ENCODE peak calls at places on chromosomes 4 and X, in five cellular contexts. One of them, this sample, is unnamed.

GRCh38 chr4:54066718-54067129 is 2.3 kb upstream of the CHIC2 start:
- DNase-seq in lower lobe of right lung: no peak
- DNase-seq in HCT116: no peak
- DNase-seq in tibial nerve: no peak
- DNase-seq in HL-60: no peak
- DNase-seq in this sample: no peak

GRCh38 chr4:99679204-99679603 is 21.6 kb upstream of the C4orf54 start:
- DNase-seq in lower lobe of right lung: no peak
- DNase-seq in HCT116: no peak
- DNase-seq in tibial nerve: no peak
- DNase-seq in HL-60: no peak
- DNase-seq in this sample: no peak

GRCh38 chr4:83114576-83114975 is at the start of gene PLAC8:
- DNase-seq in lower lobe of right lung: no peak
- DNase-seq in HCT116: no peak
- DNase-seq in tibial nerve: no peak
- DNase-seq in HL-60: no peak
- DNase-seq in this sample: no peak

GRCh38 chr4:159150838-159151390 is 48.0 kb downstream of the RAPGEF2 start:
- DNase-seq in lower lobe of right lung: no peak
- DNase-seq in HCT116: no peak
- DNase-seq in tibial nerve: no peak
- DNase-seq in HL-60: no peak
- DNase-seq in this sample: no peak

GRCh38 chr4:81214518-81215218 is 354 bp downstream of the PRKG2 start:
- DNase-seq in lower lobe of right lung: peak
- DNase-seq in HCT116: no peak
- DNase-seq in tibial nerve: no peak
- DNase-seq in HL-60: no peak
- DNase-seq in this sample: no peak

GRCh38 chr4:61192392-61192791 is 7.7 kb upstream of the ADGRL3 start:
- DNase-seq in lower lobe of right lung: no peak
- DNase-seq in HCT116: no peak
- DNase-seq in tibial nerve: no peak
- DNase-seq in HL-60: no peak
- DNase-seq in this sample: no peak

GRCh38 chr4:125316781-125317525 is 2.2 kb downstream of the FAT4 start:
- DNase-seq in lower lobe of right lung: peak
- DNase-seq in HCT116: no peak
- DNase-seq in tibial nerve: peak
- DNase-seq in HL-60: no peak
- DNase-seq in this sample: no peak

GRCh38 chrX:80181079-80181478 is 166.5 kb downstream of the TBX22 start:
- DNase-seq in lower lobe of right lung: no peak
- DNase-seq in HCT116: no peak
- DNase-seq in tibial nerve: no peak
- DNase-seq in HL-60: no peak
- DNase-seq in this sample: no peak

GRCh38 chr4:140136509-140136908 is 17.5 kb downstream of the MAML3 start:
- DNase-seq in lower lobe of right lung: no peak
- DNase-seq in HCT116: no peak
- DNase-seq in tibial nerve: no peak
- DNase-seq in HL-60: no peak
- DNase-seq in this sample: no peak

GRCh38 chrX:111955916-111956315 is 79.9 kb downstream of the TRPC5OS start:
- DNase-seq in lower lobe of right lung: no peak
- DNase-seq in HCT116: no peak
- DNase-seq in tibial nerve: no peak
- DNase-seq in HL-60: no peak
- DNase-seq in this sample: no peak

GRCh38 chr4:4377683-4378082 is 9.2 kb upstream of the NSG1 start:
- DNase-seq in lower lobe of right lung: no peak
- DNase-seq in HCT116: no peak
- DNase-seq in tibial nerve: no peak
- DNase-seq in HL-60: no peak
- DNase-seq in this sample: no peak

GRCh38 chr4:137806420-137806819 is 274.1 kb upstream of the PCDH18 start:
- DNase-seq in lower lobe of right lung: no peak
- DNase-seq in HCT116: no peak
- DNase-seq in tibial nerve: no peak
- DNase-seq in HL-60: no peak
- DNase-seq in this sample: no peak

GRCh38 chrX:133214316-133214715 is 3.8 kb downstream of the TFDP3 start:
- DNase-seq in lower lobe of right lung: no peak
- DNase-seq in HCT116: no peak
- DNase-seq in tibial nerve: no peak
- DNase-seq in HL-60: no peak
- DNase-seq in this sample: no peak

GRCh38 chrX:17668929-17669328 is 68.4 kb upstream of the SCML1 start:
- DNase-seq in lower lobe of right lung: no peak
- DNase-seq in HCT116: no peak
- DNase-seq in tibial nerve: no peak
- DNase-seq in HL-60: no peak
- DNase-seq in this sample: no peak

GRCh38 chr4:13891544-13891939 is 264.0 kb upstream of the BOD1L1 start:
- DNase-seq in lower lobe of right lung: no peak
- DNase-seq in HCT116: no peak
- DNase-seq in tibial nerve: no peak
- DNase-seq in HL-60: no peak
- DNase-seq in this sample: no peak

GRCh38 chr4:143313527-143313926 is 23.1 kb upstream of the GAB1 start:
- DNase-seq in lower lobe of right lung: no peak
- DNase-seq in HCT116: no peak
- DNase-seq in tibial nerve: no peak
- DNase-seq in HL-60: no peak
- DNase-seq in this sample: no peak

GRCh38 chrX:8867454-8867853 is 66.3 kb upstream of the FAM9A start:
- DNase-seq in lower lobe of right lung: no peak
- DNase-seq in HCT116: no peak
- DNase-seq in tibial nerve: no peak
- DNase-seq in HL-60: no peak
- DNase-seq in this sample: no peak

GRCh38 chr4:148120216-148120615 is 322.0 kb downstream of the NR3C2 start:
- DNase-seq in lower lobe of right lung: no peak
- DNase-seq in HCT116: no peak
- DNase-seq in tibial nerve: no peak
- DNase-seq in HL-60: no peak
- DNase-seq in this sample: no peak

GRCh38 chr4:101475246-101475645 is 127.9 kb upstream of the PPP3CA start:
- DNase-seq in lower lobe of right lung: no peak
- DNase-seq in HCT116: no peak
- DNase-seq in tibial nerve: no peak
- DNase-seq in HL-60: no peak
- DNase-seq in this sample: no peak

GRCh38 chr4:148056879-148057278 is 325.0 kb downstream of the ARHGAP10 start:
- DNase-seq in lower lobe of right lung: peak
- DNase-seq in HCT116: peak
- DNase-seq in tibial nerve: peak
- DNase-seq in HL-60: peak
- DNase-seq in this sample: peak

GRCh38 chr4:8215001-8215427 is 15.9 kb downstream of the SH3TC1 start:
- DNase-seq in lower lobe of right lung: no peak
- DNase-seq in HCT116: no peak
- DNase-seq in tibial nerve: no peak
- DNase-seq in HL-60: no peak
- DNase-seq in this sample: no peak

GRCh38 chr4:7061815-7062214 is 6.0 kb downstream of the GRPEL1 start:
- DNase-seq in lower lobe of right lung: no peak
- DNase-seq in HCT116: no peak
- DNase-seq in tibial nerve: no peak
- DNase-seq in HL-60: no peak
- DNase-seq in this sample: no peak

GRCh38 chr4:102477657-102478056 is 23.5 kb upstream of the NFKB1 start:
- DNase-seq in lower lobe of right lung: no peak
- DNase-seq in HCT116: no peak
- DNase-seq in tibial nerve: no peak
- DNase-seq in HL-60: no peak
- DNase-seq in this sample: no peak

GRCh38 chrX:107723501-107723900 is 52.1 kb downstream of the TSC22D3 start:
- DNase-seq in lower lobe of right lung: no peak
- DNase-seq in HCT116: no peak
- DNase-seq in tibial nerve: no peak
- DNase-seq in HL-60: no peak
- DNase-seq in this sample: no peak

GRCh38 chr4:97104006-97104405 is 1039.3 kb downstream of the STPG2 start:
- DNase-seq in lower lobe of right lung: no peak
- DNase-seq in HCT116: no peak
- DNase-seq in tibial nerve: no peak
- DNase-seq in HL-60: no peak
- DNase-seq in this sample: no peak

GRCh38 chr4:38368612-38369011 is 295.4 kb upstream of the KLF3 start:
- DNase-seq in lower lobe of right lung: no peak
- DNase-seq in HCT116: no peak
- DNase-seq in tibial nerve: no peak
- DNase-seq in HL-60: no peak
- DNase-seq in this sample: no peak

GRCh38 chr4:171651071-171651470 is 162.1 kb upstream of the GALNTL6 start:
- DNase-seq in lower lobe of right lung: no peak
- DNase-seq in HCT116: no peak
- DNase-seq in tibial nerve: no peak
- DNase-seq in HL-60: no peak
- DNase-seq in this sample: no peak

GRCh38 chr4:127618427-127618826 is 14.3 kb upstream of the INTU start:
- DNase-seq in lower lobe of right lung: no peak
- DNase-seq in HCT116: no peak
- DNase-seq in tibial nerve: no peak
- DNase-seq in HL-60: no peak
- DNase-seq in this sample: no peak

GRCh38 chr4:127622923-127623754 is 9.6 kb upstream of the INTU start:
- DNase-seq in lower lobe of right lung: peak
- DNase-seq in HCT116: no peak
- DNase-seq in tibial nerve: no peak
- DNase-seq in HL-60: no peak
- DNase-seq in this sample: no peak

GRCh38 chr4:127624176-127624575 is 8.6 kb upstream of the INTU start:
- DNase-seq in lower lobe of right lung: no peak
- DNase-seq in HCT116: no peak
- DNase-seq in tibial nerve: no peak
- DNase-seq in HL-60: no peak
- DNase-seq in this sample: no peak

GRCh38 chr4:127623755-127624087 is 9.0 kb upstream of the INTU start:
- DNase-seq in lower lobe of right lung: no peak
- DNase-seq in HCT116: no peak
- DNase-seq in tibial nerve: no peak
- DNase-seq in HL-60: no peak
- DNase-seq in this sample: no peak

DNA sequence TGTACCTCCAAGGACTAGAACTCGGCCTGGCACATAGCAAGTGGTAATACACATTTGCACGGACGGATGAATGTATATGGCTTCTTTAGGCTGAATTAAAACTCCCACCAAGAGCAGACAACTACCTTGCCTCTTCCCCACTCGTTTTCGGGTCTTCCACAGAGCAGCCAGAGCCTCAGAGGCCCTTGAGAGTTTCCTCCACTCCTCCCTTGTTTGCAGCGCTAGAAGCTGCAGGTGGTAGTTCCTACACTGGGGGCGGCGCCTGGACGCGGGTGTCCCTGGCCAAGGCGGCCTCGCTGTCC is 10.2 kb upstream of the INTU start:
- DNase-seq in lower lobe of right lung: no peak
- DNase-seq in HCT116: no peak
- DNase-seq in tibial nerve: no peak
- DNase-seq in HL-60: no peak
- DNase-seq in this sample: no peak
- H3K4me3 ChIP-seq in lower lobe of right lung: peak
- H3K4me3 ChIP-seq in HCT116: no peak
- H3K4me3 ChIP-seq in tibial nerve: peak
- H3K4me3 ChIP-seq in HL-60: peak
- H3K4me3 ChIP-seq in this sample: peak

DNA sequence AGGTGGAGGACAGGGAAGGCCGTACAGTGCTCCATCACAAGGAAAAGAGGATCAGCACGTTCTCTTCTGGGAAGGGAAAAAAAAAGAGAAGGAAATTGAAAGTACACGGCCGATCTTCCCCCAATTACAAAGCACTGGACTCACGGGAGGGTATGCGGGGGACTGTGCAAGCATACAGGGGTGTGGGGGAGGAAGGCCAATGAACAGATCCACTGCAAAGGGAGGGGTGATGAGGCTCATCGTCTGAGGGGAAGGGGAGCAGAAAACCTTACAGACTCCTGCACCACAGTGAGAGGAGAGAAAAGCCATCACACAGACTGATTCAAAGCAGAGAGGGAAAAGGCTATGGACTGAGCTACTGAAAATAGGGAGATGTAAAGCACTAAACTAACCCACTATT is 1.1 kb downstream of the ELK1 start:
- DNase-seq in lower lobe of right lung: no peak
- DNase-seq in HCT116: no peak
- DNase-seq in tibial nerve: no peak
- DNase-seq in HL-60: no peak
- DNase-seq in this sample: no peak
- H3K4me3 ChIP-seq in lower lobe of right lung: peak
- H3K4me3 ChIP-seq in HCT116: peak
- H3K4me3 ChIP-seq in tibial nerve: peak
- H3K4me3 ChIP-seq in HL-60: no peak
- H3K4me3 ChIP-seq in this sample: peak

GRCh38 chrX:136205882-136206281 is 45.3 kb downstream of the MAP7D3 start:
- DNase-seq in lower lobe of right lung: no peak
- DNase-seq in HCT116: no peak
- DNase-seq in tibial nerve: no peak
- DNase-seq in HL-60: no peak
- DNase-seq in this sample: no peak
- H3K4me3 ChIP-seq in lower lobe of right lung: no peak
- H3K4me3 ChIP-seq in HCT116: no peak
- H3K4me3 ChIP-seq in tibial nerve: peak
- H3K4me3 ChIP-seq in HL-60: no peak
- H3K4me3 ChIP-seq in this sample: no peak

GRCh38 chr4:107153228-107153627 is 117.1 kb upstream of the DKK2 start:
- DNase-seq in lower lobe of right lung: peak
- DNase-seq in HCT116: no peak
- DNase-seq in tibial nerve: no peak
- DNase-seq in HL-60: no peak
- DNase-seq in this sample: no peak

GRCh38 chr4:107156443-107156842 is 120.3 kb upstream of the DKK2 start:
- DNase-seq in lower lobe of right lung: no peak
- DNase-seq in HCT116: no peak
- DNase-seq in tibial nerve: no peak
- DNase-seq in HL-60: no peak
- DNase-seq in this sample: no peak

GRCh38 chr4:107153956-107154355 is 117.8 kb upstream of the DKK2 start:
- DNase-seq in lower lobe of right lung: no peak
- DNase-seq in HCT116: no peak
- DNase-seq in tibial nerve: no peak
- DNase-seq in HL-60: no peak
- DNase-seq in this sample: no peak

GRCh38 chr4:107151173-107151572 is 115.1 kb upstream of the DKK2 start:
- DNase-seq in lower lobe of right lung: no peak
- DNase-seq in HCT116: no peak
- DNase-seq in tibial nerve: no peak
- DNase-seq in HL-60: no peak
- DNase-seq in this sample: no peak

DNA sequence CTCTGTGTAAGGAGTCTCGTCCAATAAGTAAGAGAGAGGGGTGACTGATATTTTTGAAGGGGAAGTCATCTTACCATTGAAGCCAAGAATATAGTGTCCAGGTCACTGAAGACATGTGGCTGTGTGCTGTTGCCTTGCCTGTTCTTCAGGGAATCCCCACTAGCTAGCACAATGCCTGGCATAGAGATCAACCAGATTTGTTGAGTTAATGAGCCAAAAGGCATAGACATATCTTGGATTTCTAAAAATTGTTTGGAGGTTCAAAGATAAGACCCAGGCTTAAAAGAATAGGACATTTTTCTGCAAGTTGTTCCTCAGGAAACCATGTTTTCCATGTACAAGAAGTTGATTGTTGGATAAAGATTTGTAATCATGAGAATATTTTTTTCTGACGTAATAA is 119.3 kb upstream of the DKK2 start:
- DNase-seq in lower lobe of right lung: no peak
- DNase-seq in HCT116: no peak
- DNase-seq in tibial nerve: no peak
- DNase-seq in HL-60: no peak
- DNase-seq in this sample: no peak
- H3K4me3 ChIP-seq in lower lobe of right lung: no peak
- H3K4me3 ChIP-seq in HCT116: no peak
- H3K4me3 ChIP-seq in tibial nerve: no peak
- H3K4me3 ChIP-seq in HL-60: no peak
- H3K4me3 ChIP-seq in this sample: no peak

This sample was measured in HFF-Myc.